ENCODE peak calls at places on chromosome 5, in seven cellular contexts. C is A549; J is PC-3; E is LoVo; N is HCEC 1CT; V is stimulated activated CD8-positive, alpha-beta memory T cell treated with anti-CD3 and anti-CD28 coated beads, Interleukin-15, amount 100 ng/mL, for 4 hours; T is AG08396. I is an unnamed sample.

GRCh38 chr5:89087551-89088318 is 204.8 kb upstream of the MEF2C start:
- DNase-seq in C (no peak), J (no peak), E (no peak), N (no peak), V (no peak), T (no peak), I (no peak)

GRCh38 chr5:151082976-151083651 is 2.3 kb upstream of the TNIP1 start:
- DNase-seq in C (peak; percentile 73), J (peak; percentile 90), E (peak; percentile 74), N (no peak), V (peak; percentile 55), T (no peak), I (peak; percentile 82)

GRCh38 chr5:143056331-143056689 is 286.1 kb downstream of the ARHGAP26 start:
- DNase-seq in C (no peak), J (no peak), E (no peak), N (peak; percentile 67), V (no peak), T (no peak), I (no peak)

GRCh38 chr5:94562327-94562971 is 56.0 kb downstream of the KIAA0825 start:
- DNase-seq in C (no peak), J (peak; percentile 21), E (no peak), N (no peak), V (no peak), T (no peak), I (no peak)

GRCh38 chr5:13378073-13378472 is 566.4 kb downstream of the DNAH5 start:
- DNase-seq in C (no peak), J (peak; percentile 97), E (no peak), N (peak; percentile 47), V (no peak), T (no peak), I (peak; percentile 8)

GRCh38 chr5:114898602-114899001 is 271.1 kb downstream of the TRIM36 start:
- DNase-seq in C (no peak), J (no peak), E (no peak), N (no peak), V (no peak), T (no peak), I (no peak)

GRCh38 chr5:92548351-92548750 is 1032.7 kb downstream of the NR2F1-AS1 start:
- DNase-seq in C (no peak), J (no peak), E (no peak), N (peak; percentile 15), V (no peak), T (no peak), I (no peak)

GRCh38 chr5:106801554-106801953 is 869.2 kb downstream of the EFNA5 start:
- DNase-seq in C (no peak), J (no peak), E (no peak), N (no peak), V (no peak), T (no peak), I (no peak)

GRCh38 chr5:107772418-107773310 is 101.9 kb upstream of the EFNA5 start:
- DNase-seq in C (no peak), J (no peak), E (no peak), N (no peak), V (no peak), T (no peak), I (no peak)

GRCh38 chr5:120297621-120298020 is 166.5 kb upstream of the PRR16 start:
- DNase-seq in C (no peak), J (no peak), E (no peak), N (peak; percentile 47), V (no peak), T (no peak), I (no peak)

GRCh38 chr5:125550237-125550636 is 803.8 kb upstream of the ZNF608 start:
- DNase-seq in C (no peak), J (no peak), E (no peak), N (peak; percentile 70), V (no peak), T (peak; percentile 15), I (peak; percentile 66)

GRCh38 chr5:176187276-176188062 is 50.8 kb upstream of the SIMC1 start:
- DNase-seq in C (no peak), J (no peak), E (no peak), N (no peak), V (no peak), T (no peak), I (no peak)

GRCh38 chr5:92371889-92372235 is 988.7 kb upstream of the ARRDC3 start:
- DNase-seq in C (peak; percentile 28), J (peak; percentile 76), E (no peak), N (no peak), V (no peak), T (no peak), I (peak; percentile 89)

GRCh38 chr5:132890817-132891216 is 17.3 kb downstream of the LEAP2 start:
- DNase-seq in C (no peak), J (no peak), E (no peak), N (no peak), V (no peak), T (no peak), I (no peak)

GRCh38 chr5:124906339-124907097 is 160.1 kb upstream of the ZNF608 start:
- DNase-seq in C (no peak), J (peak; percentile 27), E (peak; percentile 49), N (peak; percentile 45), V (no peak), T (peak; percentile 58), I (peak; percentile 52)

GRCh38 chr5:90685425-90686022 is 126.9 kb downstream of the ADGRV1 start:
- DNase-seq in C (no peak), J (no peak), E (no peak), N (no peak), V (no peak), T (no peak), I (no peak)

GRCh38 chr5:54551292-54551691 is 33.7 kb downstream of the SNX18 start:
- DNase-seq in C (no peak), J (no peak), E (no peak), N (no peak), V (no peak), T (no peak), I (no peak)

GRCh38 chr5:129460121-129460950 is at the start of gene ADAMTS19:
- DNase-seq in C (no peak), J (peak; percentile 21), E (peak; percentile 20), N (peak; percentile 71), V (no peak), T (peak; percentile 30), I (peak; percentile 11)

GRCh38 chr5:28301676-28302075 is 1263.3 kb upstream of the CDH9 start:
- DNase-seq in C (no peak), J (peak; percentile 78), E (peak; percentile 12), N (peak; percentile 91), V (no peak), T (no peak), I (peak; percentile 92)

GRCh38 chr5:39208471-39208870 is 10.9 kb downstream of the FYB1 start:
- DNase-seq in C (no peak), J (no peak), E (no peak), N (no peak), V (no peak), T (no peak), I (no peak)

GRCh38 chr5:475704-476101 is 32.7 kb downstream of the EXOC3 start:
- DNase-seq in C (no peak), J (no peak), E (no peak), N (no peak), V (no peak), T (no peak), I (no peak)

GRCh38 chr5:110478899-110479298 is 247.6 kb downstream of the TMEM232 start:
- DNase-seq in C (no peak), J (peak; percentile 66), E (peak; percentile 28), N (peak; percentile 95), V (no peak), T (peak; percentile 42), I (no peak)

GRCh38 chr5:73900566-73900965 is 274.6 kb downstream of the ARHGEF28 start:
- DNase-seq in C (no peak), J (no peak), E (no peak), N (no peak), V (no peak), T (no peak), I (no peak)

GRCh38 chr5:178152491-178153444 is 917 bp downstream of the NHP2 start:
- DNase-seq in C (no peak), J (no peak), E (no peak), N (no peak), V (no peak), T (no peak), I (no peak)

GRCh38 chr5:142025637-142026036 is 12.8 kb upstream of the GNPDA1 start:
- DNase-seq in C (no peak), J (no peak), E (no peak), N (no peak), V (no peak), T (no peak), I (no peak)

GRCh38 chr5:36908544-36909260 is 32.1 kb downstream of the NIPBL start:
- DNase-seq in C (no peak), J (no peak), E (no peak), N (no peak), V (no peak), T (no peak), I (no peak)

GRCh38 chr5:38367410-38367809 is 109.1 kb downstream of the EGFLAM start:
- DNase-seq in C (no peak), J (no peak), E (no peak), N (no peak), V (no peak), T (no peak), I (no peak)

GRCh38 chr5:56279979-56280378 is 46.8 kb upstream of the ANKRD55 start:
- DNase-seq in C (no peak), J (peak; percentile 85), E (no peak), N (peak; percentile 63), V (no peak), T (peak; percentile 54), I (peak; percentile 79)

GRCh38 chr5:53331463-53331862 is 149.0 kb upstream of the FST start:
- DNase-seq in C (no peak), J (peak; percentile 74), E (no peak), N (peak; percentile 91), V (no peak), T (peak; percentile 22), I (no peak)

GRCh38 chr5:138622051-138622450 is 46.9 kb upstream of the HSPA9 start:
- DNase-seq in C (no peak), J (no peak), E (no peak), N (no peak), V (no peak), T (no peak), I (no peak)

GRCh38 chr5:84286662-84287061 is 98.0 kb downstream of the EDIL3 start:
- DNase-seq in C (no peak), J (no peak), E (no peak), N (no peak), V (no peak), T (no peak), I (no peak)